ENCODE peak calls at places on chromosome 5, in ten cellular contexts. N is tibial nerve; G is GM23338; D is aorta; C is right lobe of liver; T is CD8-positive, alpha-beta memory T cell; Q is vagina; I is lower lobe of right lung; X is CD8-positive, alpha-beta T cell; U is MM.1S. P is an unnamed sample.
A peak's percentile ranks its signal among the peaks of the same experiment; 100 is the strongest.

GRCh38 chr5:174067499-174067898 is 22.0 kb downstream of the NSG2 start:
- DNase-seq in N (no peak), G (no peak), D (no peak), C (no peak), T (no peak), Q (peak; percentile 60), I (no peak), X (no peak), U (peak; percentile 74), P (no peak)

GRCh38 chr5:153658151-153658550 is 167.7 kb downstream of the GRIA1 start:
- DNase-seq in N (no peak), G (no peak), D (no peak), C (no peak), T (no peak), Q (no peak), I (no peak), X (no peak), U (no peak), P (no peak)

GRCh38 chr5:158811350-158811749 is 288.4 kb downstream of the EBF1 start:
- DNase-seq in N (no peak), G (no peak), D (no peak), C (no peak), T (no peak), Q (no peak), I (no peak), X (no peak), U (no peak), P (no peak)

GRCh38 chr5:93062548-93062947 is 518.5 kb downstream of the NR2F1-AS1 start:
- DNase-seq in N (no peak), G (peak; percentile 48), D (no peak), C (no peak), T (no peak), Q (no peak), I (no peak), X (no peak), U (no peak), P (no peak)

GRCh38 chr5:166111021-166111420 is 2180.4 kb upstream of the WWC1 start:
- DNase-seq in N (no peak), G (peak; percentile 28), D (no peak), C (no peak), T (no peak), Q (no peak), I (no peak), X (no peak), U (no peak), P (no peak)

GRCh38 chr5:73818357-73818756 is 192.4 kb downstream of the ARHGEF28 start:
- DNase-seq in N (no peak), G (no peak), D (no peak), C (no peak), T (no peak), Q (no peak), I (no peak), X (no peak), U (no peak), P (no peak)

GRCh38 chr5:137995077-137995746 is 37.7 kb downstream of the FAM13B start:
- DNase-seq in N (no peak), G (no peak), D (no peak), C (no peak), T (no peak), Q (no peak), I (no peak), X (no peak), U (no peak), P (no peak)

GRCh38 chr5:110900829-110901228 is 162.0 kb downstream of the SLC25A46 start:
- DNase-seq in N (no peak), G (no peak), D (no peak), C (no peak), T (no peak), Q (no peak), I (no peak), X (no peak), U (no peak), P (no peak)

GRCh38 chr5:176362098-176362442 is 506 bp upstream of the KIAA1191 start:
- DNase-seq in N (no peak), G (no peak), D (no peak), C (no peak), T (no peak), Q (no peak), I (no peak), X (no peak), U (no peak), P (no peak)

GRCh38 chr5:176366575-176366894 is 1.2 kb downstream of the ARL10 start:
- DNase-seq in N (no peak), G (peak; percentile 12), D (no peak), C (no peak), T (no peak), Q (no peak), I (no peak), X (no peak), U (no peak), P (no peak)

GRCh38 chr5:176368726-176369125 is 3.4 kb downstream of the ARL10 start:
- DNase-seq in N (no peak), G (no peak), D (no peak), C (no peak), T (no peak), Q (no peak), I (no peak), X (no peak), U (no peak), P (no peak)

GRCh38 chr5:176364765-176365662 is at the start of gene ARL10:
- DNase-seq in N (no peak), G (peak; percentile 65), D (peak; percentile 64), C (peak; percentile 52), T (peak; percentile 52), Q (no peak), I (peak; percentile 66), X (peak; percentile 44), U (no peak), P (peak; percentile 79)

DNA sequence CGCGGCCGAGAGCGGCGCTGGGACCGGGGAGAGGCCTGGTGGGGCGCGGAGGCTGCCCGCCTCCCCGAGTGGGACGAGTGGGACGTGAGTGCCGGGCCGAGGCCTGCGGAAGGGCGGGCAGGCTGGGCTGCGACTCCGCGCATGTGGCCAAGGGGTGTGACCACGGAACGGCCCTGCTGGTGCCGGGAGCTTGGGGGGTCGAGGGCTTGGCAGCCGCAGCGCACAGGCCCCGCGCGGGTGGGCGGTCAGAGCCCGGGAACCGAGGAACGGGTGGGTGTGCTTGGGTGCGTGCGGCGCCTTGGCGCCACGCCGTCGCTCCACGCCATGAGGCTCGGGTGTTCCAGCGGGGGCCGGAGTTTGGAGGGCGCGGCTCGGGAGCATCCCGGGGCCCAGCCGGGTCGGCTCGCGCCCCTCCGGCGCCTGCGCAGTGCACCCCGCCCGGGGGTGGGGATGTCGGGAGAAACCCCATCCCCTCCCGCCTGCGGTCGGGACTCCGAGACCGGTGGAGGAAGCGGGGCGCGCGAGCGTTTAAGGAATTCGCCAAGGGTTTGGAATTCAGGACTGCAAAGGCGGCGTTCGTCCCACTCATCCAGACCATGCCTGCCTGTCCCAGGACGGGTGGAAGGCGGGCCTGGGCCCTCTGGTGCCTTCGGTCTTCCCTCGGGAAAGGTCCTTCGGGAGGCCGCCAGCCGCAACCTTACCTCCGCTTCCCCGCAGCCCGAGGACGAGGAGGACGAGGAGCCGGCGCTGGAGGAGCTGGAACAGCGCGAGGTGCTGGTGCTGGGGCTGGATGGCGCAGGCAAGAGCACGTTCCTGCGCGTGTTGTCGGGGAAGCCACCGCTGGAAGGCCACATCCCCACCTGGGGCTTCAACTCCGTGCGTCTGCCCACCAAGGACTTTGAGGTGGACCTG is 632 bp downstream of the ARL10 start:
- DNase-seq in N (no peak), G (peak; percentile 83), D (peak; percentile 75), C (no peak), T (peak; percentile 32), Q (no peak), I (peak; percentile 56), X (no peak), U (no peak), P (peak; percentile 50)
- H3K27me3 ChIP-seq in N (no peaks in the 10 kb centered on the region), G (peaks cover 57% of the 10 kb centered on the region), D (no peaks in the 10 kb centered on the region), C (no peaks in the 10 kb centered on the region), T (no peaks in the 10 kb centered on the region), Q (no peaks in the 10 kb centered on the region), I (no peaks in the 10 kb centered on the region), X (no peaks in the 10 kb centered on the region), U (peaks cover 32% of the 10 kb centered on the region), P (no peaks in the 10 kb centered on the region)

GRCh38 chr5:141994737-141995136 is 18.1 kb downstream of the GNPDA1 start:
- DNase-seq in N (no peak), G (no peak), D (no peak), C (no peak), T (no peak), Q (no peak), I (no peak), X (no peak), U (no peak), P (no peak)
- H3K27ac ChIP-seq in N (peak overlapping the region; percentile 4), G (no peak overlapping the region), D (no peak overlapping the region), C (no peak overlapping the region), T (no peak overlapping the region), Q (no peak overlapping the region), I (no peak overlapping the region), X (no peak overlapping the region), U (no peak overlapping the region), P (no peak overlapping the region)

GRCh38 chr5:115237066-115237465 is 25.6 kb downstream of the PGGT1B start:
- DNase-seq in N (no peak), G (no peak), D (no peak), C (no peak), T (no peak), Q (no peak), I (no peak), X (no peak), U (no peak), P (no peak)
- H3K4me3 ChIP-seq in N (no peak overlapping the region), G (no peak overlapping the region), D (no peak overlapping the region), C (no peak overlapping the region), T (no peak overlapping the region), Q (no peak overlapping the region), I (no peak overlapping the region), X (no peak overlapping the region), U (no peak overlapping the region), P (no peak overlapping the region)

GRCh38 chr5:1658665-1659064 is 134.9 kb upstream of the LPCAT1 start:
- DNase-seq in N (no peak), G (no peak), D (no peak), C (no peak), T (no peak), Q (peak; percentile 44), I (no peak), X (no peak), U (no peak), P (no peak)

GRCh38 chr5:1659100-1660036 is 135.6 kb upstream of the LPCAT1 start:
- DNase-seq in N (no peak), G (no peak), D (no peak), C (no peak), T (no peak), Q (peak; percentile 40), I (no peak), X (no peak), U (no peak), P (no peak)

GRCh38 chr5:1656271-1656975 is 132.7 kb upstream of the LPCAT1 start:
- DNase-seq in N (no peak), G (no peak), D (no peak), C (no peak), T (no peak), Q (no peak), I (no peak), X (no peak), U (no peak), P (no peak)

GRCh38 chr5:1655496-1656270 is 131.9 kb upstream of the LPCAT1 start:
- DNase-seq in N (no peak), G (no peak), D (no peak), C (no peak), T (no peak), Q (peak; percentile 81), I (no peak), X (no peak), U (no peak), P (peak; percentile 18)

DNA sequence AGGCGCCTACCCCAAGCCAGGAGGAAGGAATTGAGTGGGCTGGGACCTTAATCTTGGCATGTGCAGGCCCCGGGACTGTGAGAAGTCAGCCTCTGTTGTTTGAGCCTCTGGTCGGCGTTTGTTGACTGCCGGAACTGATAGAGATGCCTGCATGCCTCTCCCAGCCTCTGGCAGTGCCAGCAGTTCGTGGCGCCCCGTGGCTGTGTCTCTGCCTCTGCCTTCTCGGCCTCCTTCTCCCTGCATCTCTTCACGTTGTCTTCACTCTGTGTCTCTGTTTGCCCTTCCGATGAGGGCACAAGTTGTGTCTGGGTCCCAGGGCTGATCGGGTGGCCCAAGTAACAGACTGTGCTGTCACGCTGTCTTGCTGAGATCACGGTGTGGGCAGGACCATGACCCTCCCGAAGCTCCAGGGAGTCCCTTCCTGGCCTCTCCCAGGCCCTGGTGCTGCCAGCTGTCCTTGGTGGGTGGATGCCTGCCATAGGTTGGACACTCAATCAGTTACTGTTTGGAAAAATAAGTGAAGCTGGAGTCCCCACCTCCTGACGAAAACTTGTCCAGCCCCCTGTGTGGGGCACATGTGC is 133.5 kb upstream of the LPCAT1 start:
- DNase-seq in N (no peak), G (no peak), D (no peak), C (no peak), T (no peak), Q (peak; percentile 80), I (no peak), X (no peak), U (no peak), P (no peak)
- H3K27me3 ChIP-seq in N (peaks cover 67% of the 10 kb centered on the region), G (peaks cover 9% of the 10 kb centered on the region), D (no peaks in the 10 kb centered on the region), C (peaks cover 8% of the 10 kb centered on the region), T (peaks cover 7% of the 10 kb centered on the region), Q (no peaks in the 10 kb centered on the region), I (peaks cover 58% of the 10 kb centered on the region), X (peaks cover 4% of the 10 kb centered on the region), U (peaks cover 92% of the 10 kb centered on the region), P (peaks cover 6% of the 10 kb centered on the region)

P was measured in dorsolateral prefrontal cortex.